ENCODE peak calls at places on chromosomes 2 and 18, in five cellular contexts. P, C, G, D and E are unnamed samples. For H3K36me3 and H3K4me1, the result is how much of the 10 kb centered on the place peaks cover.

GRCh38 chr18:1361931-1362330 is 457.3 kb downstream of the ADCYAP1 start:
- DNase-seq in P (no peak), C (no peak), G (no peak), D (no peak), E (no peak)

GRCh38 chr18:70046207-70046606 is 98.5 kb upstream of the CD226 start:
- DNase-seq in P (no peak), C (no peak), G (no peak), D (no peak), E (no peak)

GRCh38 chr2:148493822-148494563 is 150.6 kb upstream of the EPC2 start:
- DNase-seq in P (no peak), C (no peak), G (no peak), D (no peak), E (no peak)

GRCh38 chr2:17571681-17572080 is 31.2 kb downstream of the VSNL1 start:
- DNase-seq in P (no peak), C (no peak), G (peak), D (no peak), E (no peak)

GRCh38 chr2:2597712-2598111 is 266.6 kb upstream of the MYT1L start:
- DNase-seq in P (no peak), C (no peak), G (no peak), D (no peak), E (no peak)

GRCh38 chr2:107303964-107304363 is 418.0 kb upstream of the ST6GAL2 start:
- DNase-seq in P (no peak), C (no peak), G (no peak), D (no peak), E (no peak)

GRCh38 chr18:24801011-24801410 is 340.6 kb downstream of the HRH4 start:
- DNase-seq in P (no peak), C (no peak), G (no peak), D (no peak), E (no peak)

GRCh38 chr2:65062843-65063242 is 6.6 kb downstream of the CEP68 start:
- DNase-seq in P (no peak), C (no peak), G (no peak), D (no peak), E (no peak)

GRCh38 chr2:144389151-144389929 is 130.6 kb downstream of the ZEB2 start:
- DNase-seq in P (no peak), C (no peak), G (no peak), D (no peak), E (no peak)

GRCh38 chr18:26021061-26021754 is 69.2 kb downstream of the SS18 start:
- DNase-seq in P (no peak), C (no peak), G (no peak), D (no peak), E (no peak)
- H3K36me3 ChIP-seq in P (under half), C (under half), G (under half), D (half or more), E (under half)

DNA sequence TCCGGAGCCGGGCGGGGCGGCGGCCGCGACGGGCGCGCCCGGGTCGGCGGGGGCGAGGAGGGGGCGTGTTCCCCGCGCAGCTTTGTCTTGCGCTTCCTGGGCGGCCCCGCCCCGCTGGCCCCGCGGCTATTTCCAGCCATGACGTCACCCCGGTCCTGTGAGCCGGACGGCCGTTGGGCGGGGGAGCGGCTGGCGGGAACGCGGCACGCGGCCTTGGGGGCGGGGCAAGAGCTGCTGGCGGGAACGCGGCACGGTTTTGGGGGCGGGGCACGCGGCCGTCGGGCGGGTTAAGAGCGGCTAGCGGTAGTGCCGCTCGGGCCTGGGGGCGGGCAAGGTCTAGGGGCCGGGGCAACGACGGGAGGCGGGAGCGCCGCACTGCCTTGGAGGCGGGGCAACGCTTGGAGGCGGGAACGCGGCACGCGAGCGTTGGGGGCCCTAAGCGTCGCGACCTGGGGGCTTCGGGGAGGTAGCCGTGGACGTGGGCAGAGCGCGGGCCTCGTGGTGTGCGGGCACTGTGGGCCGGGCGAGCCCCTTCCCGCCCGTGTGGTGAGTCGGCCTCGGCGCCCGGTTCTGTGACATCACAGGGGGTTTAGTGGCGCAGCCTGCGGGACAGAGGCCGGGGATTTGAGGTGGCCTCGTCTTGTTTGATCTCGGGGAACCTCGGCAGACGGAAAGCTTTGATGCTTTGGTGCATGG is 704 bp downstream of the KLF11 start:
- DNase-seq in P (peak), C (peak), G (peak), D (peak), E (peak)
- H3K4me1 ChIP-seq in P (under half), C (under half), G (under half), D (half or more), E (half or more)

GRCh38 chr2:200417389-200417788 is 92.5 kb downstream of the KCTD18 start:
- DNase-seq in P (no peak), C (no peak), G (no peak), D (no peak), E (no peak)
- H3K36me3 ChIP-seq in P (under half), C (under half), G (under half), D (half or more), E (under half)

DNA sequence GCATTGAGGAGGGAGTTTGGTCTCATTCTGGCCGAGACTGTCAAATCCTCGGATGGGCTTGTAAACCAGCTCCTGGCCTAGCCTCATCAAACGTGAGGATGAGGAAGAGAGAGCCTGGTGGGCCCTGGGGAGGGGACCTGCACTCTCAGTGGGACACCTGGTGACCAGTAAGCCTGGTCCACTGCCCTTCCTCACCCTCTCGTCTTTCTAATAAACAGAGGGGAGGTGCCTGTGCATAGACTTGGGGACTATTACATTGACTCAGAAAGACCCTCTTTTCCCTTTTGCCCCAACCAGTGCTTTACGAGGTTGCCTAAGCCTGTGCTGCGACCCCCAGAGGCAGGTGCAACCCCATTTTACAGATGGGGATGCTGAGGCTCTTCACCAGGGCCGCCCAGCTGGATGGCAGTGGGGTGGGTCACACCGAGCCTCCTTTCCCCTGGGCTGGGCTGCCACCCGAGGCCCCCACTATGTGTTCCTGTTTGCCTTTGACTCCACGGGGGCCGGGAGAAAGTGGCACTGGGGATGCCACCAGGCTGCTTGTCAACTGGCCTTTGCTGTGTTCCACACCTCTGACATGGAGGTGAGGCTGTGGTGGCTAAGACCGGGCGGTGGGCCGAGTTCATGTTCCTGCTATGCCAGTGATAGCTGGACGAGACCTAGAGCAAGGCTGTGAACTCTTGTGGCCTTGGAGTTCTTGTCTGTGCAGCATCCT is 85.9 kb downstream of the GLI2 start:
- DNase-seq in P (no peak), C (no peak), G (no peak), D (no peak), E (no peak)
- H3K4me1 ChIP-seq in P (under half), C (under half), G (under half), D (half or more), E (under half)

GRCh38 chr2:158629116-158629515 is 166.0 kb upstream of the DAPL1 start:
- DNase-seq in P (no peak), C (no peak), G (no peak), D (no peak), E (no peak)
- H3K36me3 ChIP-seq in P (under half), C (under half), G (under half), D (under half), E (under half)